ENCODE peak calls at places on chromosomes 13 and 19, in nine cellular contexts. One of them, this sample, is unnamed.

GRCh38 chr13:59368652-59369051 is 795.1 kb downstream of the DIAPH3 start:
- DNase-seq in cardiac fibroblast: no peak
- DNase-seq in GM23248: no peak
- DNase-seq in Peyer's patch: no peak
- DNase-seq in colonic mucosa: no peak
- DNase-seq in MM.1S: no peak
- DNase-seq in thoracic aorta: no peak
- DNase-seq in HCT116: no peak
- DNase-seq in AG04449: no peak
- DNase-seq in this sample: no peak

GRCh38 chr13:23618341-23618740 is 48.1 kb downstream of the TNFRSF19 start:
- DNase-seq in HCT116: no peak
- DNase-seq in thoracic aorta: no peak
- DNase-seq in MM.1S: no peak
- DNase-seq in Peyer's patch: no peak
- DNase-seq in cardiac fibroblast: peak
- DNase-seq in AG04449: peak
- DNase-seq in GM23248: peak
- DNase-seq in colonic mucosa: no peak
- DNase-seq in this sample: peak

GRCh38 chr13:65959305-65959704 is 1270.8 kb downstream of the PCDH9 start:
- DNase-seq in cardiac fibroblast: peak
- DNase-seq in Peyer's patch: no peak
- DNase-seq in MM.1S: no peak
- DNase-seq in HCT116: no peak
- DNase-seq in thoracic aorta: no peak
- DNase-seq in colonic mucosa: no peak
- DNase-seq in GM23248: peak
- DNase-seq in AG04449: peak
- DNase-seq in this sample: peak

GRCh38 chr13:69204620-69205019 is 903.0 kb upstream of the ATXN8OS start:
- DNase-seq in colonic mucosa: no peak
- DNase-seq in Peyer's patch: no peak
- DNase-seq in cardiac fibroblast: no peak
- DNase-seq in AG04449: no peak
- DNase-seq in MM.1S: no peak
- DNase-seq in HCT116: no peak
- DNase-seq in GM23248: no peak
- DNase-seq in thoracic aorta: no peak
- DNase-seq in this sample: no peak

GRCh38 chr13:73230714-73231113 is 171.9 kb downstream of the KLF5 start:
- DNase-seq in colonic mucosa: no peak
- DNase-seq in cardiac fibroblast: no peak
- DNase-seq in HCT116: no peak
- DNase-seq in thoracic aorta: no peak
- DNase-seq in MM.1S: no peak
- DNase-seq in GM23248: no peak
- DNase-seq in Peyer's patch: no peak
- DNase-seq in AG04449: no peak
- DNase-seq in this sample: no peak

GRCh38 chr19:980133-980998 is 3.8 kb upstream of the WDR18 start:
- DNase-seq in Peyer's patch: no peak
- DNase-seq in MM.1S: no peak
- DNase-seq in colonic mucosa: no peak
- DNase-seq in GM23248: no peak
- DNase-seq in thoracic aorta: no peak
- DNase-seq in HCT116: no peak
- DNase-seq in AG04449: no peak
- DNase-seq in cardiac fibroblast: no peak
- DNase-seq in this sample: no peak

GRCh38 chr19:47305309-47305751 is 4.3 kb upstream of the C5AR1 start:
- DNase-seq in MM.1S: peak
- DNase-seq in colonic mucosa: peak
- DNase-seq in HCT116: peak
- DNase-seq in AG04449: peak
- DNase-seq in thoracic aorta: peak
- DNase-seq in cardiac fibroblast: peak
- DNase-seq in GM23248: peak
- DNase-seq in Peyer's patch: peak
- DNase-seq in this sample: peak

GRCh38 chr19:47824396-47824795 is 2.7 kb downstream of the CRX start:
- DNase-seq in colonic mucosa: no peak
- DNase-seq in MM.1S: no peak
- DNase-seq in cardiac fibroblast: no peak
- DNase-seq in AG04449: no peak
- DNase-seq in GM23248: no peak
- DNase-seq in Peyer's patch: no peak
- DNase-seq in thoracic aorta: no peak
- DNase-seq in HCT116: no peak
- DNase-seq in this sample: no peak

GRCh38 chr19:56403764-56404704 is at the start of gene ZNF583:
- DNase-seq in HCT116: no peak
- DNase-seq in colonic mucosa: peak
- DNase-seq in thoracic aorta: peak
- DNase-seq in Peyer's patch: peak
- DNase-seq in AG04449: peak
- DNase-seq in cardiac fibroblast: peak
- DNase-seq in GM23248: peak
- DNase-seq in MM.1S: peak
- DNase-seq in this sample: peak

GRCh38 chr13:65907656-65908441 is 1322.3 kb downstream of the PCDH9 start:
- DNase-seq in HCT116: no peak
- DNase-seq in Peyer's patch: no peak
- DNase-seq in GM23248: no peak
- DNase-seq in AG04449: no peak
- DNase-seq in MM.1S: no peak
- DNase-seq in cardiac fibroblast: no peak
- DNase-seq in colonic mucosa: no peak
- DNase-seq in thoracic aorta: no peak
- DNase-seq in this sample: no peak

GRCh38 chr13:65378943-65379519 is 1851.1 kb downstream of the PCDH9 start:
- DNase-seq in MM.1S: no peak
- DNase-seq in AG04449: no peak
- DNase-seq in colonic mucosa: no peak
- DNase-seq in Peyer's patch: no peak
- DNase-seq in GM23248: no peak
- DNase-seq in thoracic aorta: no peak
- DNase-seq in cardiac fibroblast: peak
- DNase-seq in HCT116: peak
- DNase-seq in this sample: peak

GRCh38 chr13:46668302-46668720 is 115.3 kb downstream of the LRCH1 start:
- DNase-seq in colonic mucosa: peak
- DNase-seq in AG04449: peak
- DNase-seq in GM23248: peak
- DNase-seq in MM.1S: no peak
- DNase-seq in HCT116: no peak
- DNase-seq in thoracic aorta: no peak
- DNase-seq in Peyer's patch: no peak
- DNase-seq in cardiac fibroblast: peak
- DNase-seq in this sample: peak

GRCh38 chr19:10460714-10461046 is 40.3 kb downstream of the PDE4A start:
- DNase-seq in MM.1S: no peak
- DNase-seq in cardiac fibroblast: no peak
- DNase-seq in thoracic aorta: no peak
- DNase-seq in HCT116: no peak
- DNase-seq in Peyer's patch: no peak
- DNase-seq in GM23248: no peak
- DNase-seq in colonic mucosa: no peak
- DNase-seq in AG04449: no peak
- DNase-seq in this sample: no peak
- H3K4me3 ChIP-seq in MM.1S: no peak
- H3K4me3 ChIP-seq in cardiac fibroblast: no peak
- H3K4me3 ChIP-seq in thoracic aorta: peak
- H3K4me3 ChIP-seq in HCT116: no peak
- H3K4me3 ChIP-seq in Peyer's patch: peak
- H3K4me3 ChIP-seq in GM23248: no peak
- H3K4me3 ChIP-seq in colonic mucosa: no peak
- H3K4me3 ChIP-seq in AG04449: no peak
- H3K4me3 ChIP-seq in this sample: no peak

GRCh38 chr19:16902545-16902944 is 13.7 kb downstream of the F2RL3 start:
- DNase-seq in thoracic aorta: no peak
- DNase-seq in cardiac fibroblast: no peak
- DNase-seq in GM23248: no peak
- DNase-seq in AG04449: no peak
- DNase-seq in colonic mucosa: no peak
- DNase-seq in HCT116: no peak
- DNase-seq in MM.1S: no peak
- DNase-seq in Peyer's patch: no peak
- DNase-seq in this sample: no peak
- H3K4me3 ChIP-seq in thoracic aorta: no peak
- H3K4me3 ChIP-seq in cardiac fibroblast: no peak
- H3K4me3 ChIP-seq in GM23248: no peak
- H3K4me3 ChIP-seq in AG04449: no peak
- H3K4me3 ChIP-seq in colonic mucosa: no peak
- H3K4me3 ChIP-seq in HCT116: no peak
- H3K4me3 ChIP-seq in MM.1S: no peak
- H3K4me3 ChIP-seq in Peyer's patch: no peak
- H3K4me3 ChIP-seq in this sample: no peak

GRCh38 chr19:35143231-35143715 is at the start of gene FXYD7:
- DNase-seq in cardiac fibroblast: no peak
- DNase-seq in thoracic aorta: no peak
- DNase-seq in HCT116: no peak
- DNase-seq in AG04449: no peak
- DNase-seq in MM.1S: no peak
- DNase-seq in colonic mucosa: no peak
- DNase-seq in Peyer's patch: no peak
- DNase-seq in GM23248: no peak
- DNase-seq in this sample: no peak
- H3K4me3 ChIP-seq in cardiac fibroblast: no peak
- H3K4me3 ChIP-seq in thoracic aorta: peak
- H3K4me3 ChIP-seq in HCT116: peak
- H3K4me3 ChIP-seq in AG04449: peak
- H3K4me3 ChIP-seq in MM.1S: peak
- H3K4me3 ChIP-seq in colonic mucosa: no peak
- H3K4me3 ChIP-seq in Peyer's patch: peak
- H3K4me3 ChIP-seq in GM23248: no peak
- H3K4me3 ChIP-seq in this sample: no peak

GRCh38 chr19:7355151-7355845 is 6.6 kb downstream of the ARHGEF18 start:
- DNase-seq in HCT116: no peak
- DNase-seq in AG04449: no peak
- DNase-seq in colonic mucosa: no peak
- DNase-seq in Peyer's patch: no peak
- DNase-seq in thoracic aorta: no peak
- DNase-seq in cardiac fibroblast: peak
- DNase-seq in MM.1S: no peak
- DNase-seq in GM23248: peak
- DNase-seq in this sample: peak
- H3K4me3 ChIP-seq in HCT116: no peak
- H3K4me3 ChIP-seq in AG04449: no peak
- H3K4me3 ChIP-seq in colonic mucosa: no peak
- H3K4me3 ChIP-seq in Peyer's patch: no peak
- H3K4me3 ChIP-seq in thoracic aorta: no peak
- H3K4me3 ChIP-seq in cardiac fibroblast: no peak
- H3K4me3 ChIP-seq in MM.1S: no peak
- H3K4me3 ChIP-seq in GM23248: no peak
- H3K4me3 ChIP-seq in this sample: no peak

GRCh38 chr19:38733241-38733492 is 11.1 kb downstream of the CAPN12 start:
- DNase-seq in colonic mucosa: peak
- DNase-seq in GM23248: no peak
- DNase-seq in cardiac fibroblast: no peak
- DNase-seq in HCT116: no peak
- DNase-seq in Peyer's patch: no peak
- DNase-seq in AG04449: no peak
- DNase-seq in MM.1S: no peak
- DNase-seq in thoracic aorta: no peak
- DNase-seq in this sample: no peak
- H3K4me3 ChIP-seq in colonic mucosa: no peak
- H3K4me3 ChIP-seq in GM23248: no peak
- H3K4me3 ChIP-seq in cardiac fibroblast: no peak
- H3K4me3 ChIP-seq in HCT116: no peak
- H3K4me3 ChIP-seq in Peyer's patch: no peak
- H3K4me3 ChIP-seq in AG04449: no peak
- H3K4me3 ChIP-seq in MM.1S: no peak
- H3K4me3 ChIP-seq in thoracic aorta: no peak
- H3K4me3 ChIP-seq in this sample: no peak

GRCh38 chr19:2041436-2041685 is 9.7 kb downstream of the MKNK2 start:
- DNase-seq in AG04449: no peak
- DNase-seq in cardiac fibroblast: no peak
- DNase-seq in colonic mucosa: no peak
- DNase-seq in thoracic aorta: no peak
- DNase-seq in MM.1S: no peak
- DNase-seq in GM23248: no peak
- DNase-seq in HCT116: no peak
- DNase-seq in Peyer's patch: no peak
- DNase-seq in this sample: no peak

GRCh38 chr19:2043269-2043641 is 7.8 kb downstream of the MKNK2 start:
- DNase-seq in colonic mucosa: no peak
- DNase-seq in GM23248: no peak
- DNase-seq in AG04449: no peak
- DNase-seq in thoracic aorta: no peak
- DNase-seq in MM.1S: no peak
- DNase-seq in cardiac fibroblast: no peak
- DNase-seq in HCT116: no peak
- DNase-seq in Peyer's patch: peak
- DNase-seq in this sample: no peak

GRCh38 chr19:2040647-2041435 is 10.2 kb downstream of the MKNK2 start:
- DNase-seq in MM.1S: no peak
- DNase-seq in colonic mucosa: no peak
- DNase-seq in thoracic aorta: no peak
- DNase-seq in Peyer's patch: no peak
- DNase-seq in GM23248: no peak
- DNase-seq in AG04449: no peak
- DNase-seq in HCT116: no peak
- DNase-seq in cardiac fibroblast: no peak
- DNase-seq in this sample: no peak

GRCh38 chr19:2042485-2043268 is 8.4 kb downstream of the MKNK2 start:
- DNase-seq in GM23248: no peak
- DNase-seq in AG04449: no peak
- DNase-seq in colonic mucosa: peak
- DNase-seq in HCT116: no peak
- DNase-seq in cardiac fibroblast: no peak
- DNase-seq in thoracic aorta: no peak
- DNase-seq in MM.1S: no peak
- DNase-seq in Peyer's patch: peak
- DNase-seq in this sample: no peak

DNA sequence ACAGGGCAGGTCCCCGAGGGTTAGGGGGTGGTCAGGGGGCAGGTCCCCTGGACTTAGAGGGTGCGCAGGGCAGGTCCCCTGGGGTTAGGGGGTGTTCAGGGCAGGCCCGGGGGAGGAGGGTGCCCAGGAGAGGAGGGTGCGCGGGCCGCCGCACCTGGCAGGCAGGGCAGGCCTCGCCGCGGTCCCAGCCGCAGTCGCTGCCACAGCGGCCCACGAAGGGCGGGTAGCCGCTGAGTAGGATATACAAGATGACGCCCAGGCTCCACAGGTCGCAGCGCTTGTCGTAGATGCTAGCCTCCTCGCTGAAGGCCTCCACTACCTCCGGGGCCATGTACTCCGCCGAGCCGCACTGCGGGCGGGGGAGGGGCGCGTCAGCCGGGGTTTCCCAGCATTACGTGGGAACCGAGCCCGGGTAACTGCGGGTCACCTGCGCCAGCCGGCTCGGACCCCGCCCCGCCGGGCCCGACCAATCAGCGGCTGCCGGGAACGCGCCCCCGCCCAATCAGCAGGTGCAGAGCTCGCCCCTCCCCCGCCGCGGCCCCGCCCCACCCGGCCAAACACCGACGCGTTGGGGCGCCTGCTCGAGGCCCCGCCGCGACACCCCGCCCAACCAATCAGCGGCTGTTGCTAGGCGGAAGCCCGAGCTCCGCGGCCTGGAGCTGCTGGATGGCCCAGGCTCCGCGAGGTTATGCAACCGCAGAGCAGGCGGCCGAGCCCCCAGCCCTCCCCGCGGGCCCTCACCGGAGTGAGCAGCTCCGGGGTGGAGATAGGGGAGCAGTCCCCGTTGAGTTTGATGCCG is 9.2 kb downstream of the MKNK2 start:
- DNase-seq in HCT116: peak
- DNase-seq in MM.1S: peak
- DNase-seq in thoracic aorta: peak
- DNase-seq in Peyer's patch: peak
- DNase-seq in cardiac fibroblast: peak
- DNase-seq in AG04449: no peak
- DNase-seq in GM23248: peak
- DNase-seq in colonic mucosa: peak
- DNase-seq in this sample: peak
- H3K4me3 ChIP-seq in HCT116: peak
- H3K4me3 ChIP-seq in MM.1S: peak
- H3K4me3 ChIP-seq in thoracic aorta: peak
- H3K4me3 ChIP-seq in Peyer's patch: peak
- H3K4me3 ChIP-seq in cardiac fibroblast: no peak
- H3K4me3 ChIP-seq in AG04449: peak
- H3K4me3 ChIP-seq in GM23248: no peak
- H3K4me3 ChIP-seq in colonic mucosa: peak
- H3K4me3 ChIP-seq in this sample: no peak

This sample was measured in fibroblast of pulmonary artery.